ENCODE peak calls at places on chromosome 15, in five cellular contexts. J is NT2/D1, E is GM23248, D is neural progenitor cell, X is IMR-90. G is an unnamed sample. For H3K9me3 and H3K4me1, the result is how much of the 10 kb centered on the place peaks cover.

GRCh38 chr15:36579792-36580431 is 486 bp downstream of the CDIN1 start:
- DNase-seq in J (no peak), E (peak), D (no peak), X (no peak), G (peak)

GRCh38 chr15:31758126-31758525 is 272.2 kb upstream of the CHRNA7 start:
- DNase-seq in J (no peak), E (peak), D (no peak), X (peak), G (no peak)

GRCh38 chr15:35481992-35482391 is 64.0 kb downstream of the DPH6 start:
- DNase-seq in J (no peak), E (peak), D (no peak), X (peak), G (no peak)

GRCh38 chr15:38562278-38562677 is 2.3 kb downstream of the RASGRP1 start:
- DNase-seq in J (no peak), E (no peak), D (no peak), X (no peak), G (peak)

GRCh38 chr15:71678191-71678590 is 132.2 kb upstream of the NR2E3 start:
- DNase-seq in J (no peak), E (peak), D (no peak), X (no peak), G (no peak)

GRCh38 chr15:39403674-39404117 is 177.2 kb upstream of the THBS1 start:
- DNase-seq in J (no peak), E (peak), D (no peak), X (peak), G (peak)

GRCh38 chr15:67110400-67110799 is 45.0 kb downstream of the SMAD3 start:
- DNase-seq in J (no peak), E (no peak), D (no peak), X (no peak), G (no peak)

GRCh38 chr15:25088261-25088790 is 133.5 kb downstream of the SNRPN start:
- DNase-seq in J (no peak), E (no peak), D (no peak), X (no peak), G (no peak)

GRCh38 chr15:37751401-37751800 is 183.0 kb upstream of the TMCO5A start:
- DNase-seq in J (no peak), E (no peak), D (no peak), X (no peak), G (no peak)

GRCh38 chr15:56934269-56934668 is 15.8 kb downstream of the TCF12 start:
- DNase-seq in J (no peak), E (peak), D (no peak), X (peak), G (no peak)

GRCh38 chr15:33008284-33009011 is 186.1 kb downstream of the FMN1 start:
- DNase-seq in J (no peak), E (peak), D (no peak), X (peak), G (no peak)

GRCh38 chr15:50463423-50464358 is 39.5 kb downstream of the USP8 start:
- DNase-seq in J (no peak), E (peak), D (no peak), X (peak), G (no peak)

GRCh38 chr15:25596644-25597562 is 158.1 kb upstream of the UBE3A start:
- DNase-seq in J (no peak), E (peak), D (no peak), X (no peak), G (no peak)

GRCh38 chr15:92569778-92570177 is 85.8 kb downstream of the FAM174B start:
- DNase-seq in J (no peak), E (no peak), D (no peak), X (no peak), G (no peak)

GRCh38 chr15:89496155-89497098 is at the start of gene RHCG:
- DNase-seq in J (peak), E (peak), D (peak), X (peak), G (no peak)

GRCh38 chr15:80773792-80774352 is 5.3 kb upstream of the CEMIP start:
- DNase-seq in J (no peak), E (no peak), D (no peak), X (no peak), G (no peak)

GRCh38 chr15:99425666-99426301 is 140.0 kb upstream of the MEF2A start:
- DNase-seq in J (no peak), E (no peak), D (no peak), X (no peak), G (no peak)

GRCh38 chr15:95812491-95812890 is 518.0 kb upstream of the NR2F2 start:
- DNase-seq in J (no peak), E (peak), D (no peak), X (peak), G (no peak)

GRCh38 chr15:64315136-64315661 is 40.8 kb downstream of the CSNK1G1 start:
- DNase-seq in J (no peak), E (no peak), D (peak), X (no peak), G (no peak)
- H3K9ac ChIP-seq in J (no peak), E (no peak), D (no peak), X (no peak), G (no peak)

GRCh38 chr15:87368511-87368910 is 888.0 kb downstream of the NTRK3 start:
- DNase-seq in J (no peak), E (peak), D (no peak), X (peak), G (no peak)

GRCh38 chr15:87365221-87365620 is 891.3 kb downstream of the NTRK3 start:
- DNase-seq in J (no peak), E (peak), D (no peak), X (peak), G (no peak)

DNA sequence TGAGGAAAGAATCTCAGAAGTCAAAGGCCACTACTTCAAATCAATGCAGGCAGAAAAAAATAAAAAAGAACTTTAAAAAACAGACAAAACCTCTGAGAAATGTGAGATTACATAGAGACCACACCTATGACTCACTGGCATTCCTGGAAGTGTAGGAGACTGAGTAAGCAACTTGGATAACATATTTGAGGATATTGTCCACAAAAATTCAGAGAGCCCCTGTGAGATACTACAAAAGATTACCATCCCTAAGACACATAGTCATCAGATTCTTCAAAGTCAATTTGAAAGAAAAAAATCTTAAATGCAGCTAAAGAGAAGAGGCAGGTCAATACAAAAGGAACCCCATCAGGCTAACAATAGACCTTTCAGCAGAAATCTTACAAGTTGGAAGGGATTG is 887.3 kb downstream of the NTRK3 start:
- DNase-seq in J (peak), E (peak), D (no peak), X (peak), G (no peak)
- H3K9me3 ChIP-seq in J (under half), E (under half), D (under half), X (under half), G (under half)

DNA sequence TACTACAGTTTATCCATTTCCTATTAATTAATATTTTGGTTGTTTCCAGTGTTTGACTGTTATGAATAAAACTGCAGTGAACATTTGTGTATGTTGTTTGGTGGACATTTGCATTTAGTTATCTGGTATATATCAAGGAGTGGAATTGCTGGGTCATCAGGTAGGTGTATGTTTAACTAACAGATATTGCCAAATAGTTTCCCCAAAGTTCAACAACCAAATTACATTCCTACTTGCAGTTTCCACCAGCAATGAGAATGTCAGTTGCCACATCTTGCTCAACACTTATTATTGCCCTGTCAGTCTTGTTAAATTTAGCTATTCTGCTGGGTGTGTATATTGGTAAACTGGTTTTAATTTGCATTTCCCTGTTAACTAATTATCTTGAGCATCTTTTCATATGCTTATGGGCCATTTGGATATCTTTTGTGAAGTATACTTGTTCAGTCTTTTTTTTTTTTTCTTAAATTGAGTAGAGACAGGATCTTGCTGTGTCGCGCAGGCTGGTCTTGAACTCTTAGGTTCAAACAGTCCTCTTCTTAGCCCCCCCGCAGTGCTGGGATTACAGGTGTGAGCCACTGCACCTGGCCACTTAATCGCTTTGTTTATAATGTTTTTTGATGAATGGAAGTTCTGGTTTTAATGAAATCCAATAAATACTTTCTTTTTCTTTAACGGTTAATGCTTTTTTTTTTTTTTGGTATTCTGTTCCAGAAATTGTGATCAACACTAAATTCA is 7.9 kb downstream of the FEM1B start:
- DNase-seq in J (no peak), E (peak), D (no peak), X (no peak), G (no peak)
- H3K4me1 ChIP-seq in J (under half), E (under half), D (under half), X (under half), G (under half)

GRCh38 chr15:75985966-75986365 is 26.3 kb downstream of the NRG4 start:
- DNase-seq in J (no peak), E (no peak), D (no peak), X (no peak), G (no peak)

GRCh38 chr15:75981149-75981815 is 30.9 kb downstream of the NRG4 start:
- DNase-seq in J (no peak), E (no peak), D (no peak), X (no peak), G (no peak)

GRCh38 chr15:75982468-75982867 is 29.8 kb downstream of the NRG4 start:
- DNase-seq in J (peak), E (no peak), D (no peak), X (no peak), G (no peak)
- H3K9ac ChIP-seq in J (no peak), E (no peak), D (no peak), X (no peak), G (no peak)

GRCh38 chr15:62212746-62213145 is 47.7 kb upstream of the C2CD4B start:
- DNase-seq in J (no peak), E (no peak), D (no peak), X (no peak), G (no peak)
- H3K9me3 ChIP-seq in J (half or more), E (under half), D (under half), X (under half), G (under half)

GRCh38 chr15:47367991-47368390 is 349.3 kb upstream of the SEMA6D start:
- DNase-seq in J (no peak), E (no peak), D (no peak), X (no peak), G (no peak)
- H3K4me1 ChIP-seq in J (under half), E (under half), D (under half), X (under half), G (under half)